ENCODE peak calls at places on chromosomes 16 and 17, in seven cellular contexts. T, Z, S, X, Y, N and E are unnamed samples.

GRCh38 chr16:9134739-9135138 is 43.3 kb downstream of the HAPSTR1 start:
- DNase-seq in Y (peak; percentile 79), N (no peak), Z (peak; percentile 29), T (peak; percentile 82), S (no peak), X (no peak), E (peak; percentile 63)

GRCh38 chr16:12087901-12088364 is 111.4 kb downstream of the SNX29 start:
- DNase-seq in N (no peak), T (peak; percentile 32), X (no peak), S (no peak), Y (no peak), Z (no peak), E (no peak)

GRCh38 chr16:59214455-59214854 is 480.3 kb upstream of the GOT2 start:
- DNase-seq in T (no peak), N (no peak), S (no peak), X (no peak), Y (no peak), Z (no peak), E (no peak)

GRCh38 chr16:87240211-87241134 is 76.7 kb downstream of the C16orf95 start:
- DNase-seq in Y (no peak), N (no peak), T (peak; percentile 41), S (no peak), Z (no peak), X (no peak), E (no peak)

GRCh38 chr16:53950677-53951076 is 246.7 kb downstream of the FTO start:
- DNase-seq in Y (no peak), T (no peak), S (no peak), Z (no peak), X (no peak), N (no peak), E (no peak)

GRCh38 chr17:46191332-46192210 is 1.7 kb downstream of the KANSL1 start:
- DNase-seq in Z (no peak), T (peak; percentile 71), X (no peak), N (no peak), S (peak; percentile 52), Y (peak; percentile 58), E (no peak)

GRCh38 chr16:580946-581498 is 8.8 kb upstream of the RAB40C start:
- DNase-seq in S (no peak), N (no peak), Y (no peak), T (no peak), Z (no peak), X (no peak), E (no peak)

GRCh38 chr17:33676444-33676843 is 383.3 kb upstream of the ASIC2 start:
- DNase-seq in T (no peak), Z (no peak), Y (no peak), N (no peak), S (no peak), X (no peak), E (no peak)

GRCh38 chr17:50057521-50057991 is 1.6 kb downstream of the ITGA3 start:
- DNase-seq in Y (no peak), T (no peak), X (no peak), Z (no peak), S (no peak), N (no peak), E (no peak)

GRCh38 chr17:19418312-19418992 is 7.4 kb downstream of the RNF112 start:
- DNase-seq in Z (no peak), S (no peak), X (no peak), T (no peak), Y (no peak), N (no peak), E (no peak)

GRCh38 chr16:27795992-27796614 is 246.2 kb downstream of the KATNIP start:
- DNase-seq in Y (peak; percentile 51), Z (peak; percentile 4), T (no peak), N (no peak), X (peak; percentile 21), S (peak; percentile 69), E (peak; percentile 57)

GRCh38 chr16:14523632-14524031 is 106.4 kb downstream of the PARN start:
- DNase-seq in S (no peak), Y (peak; percentile 87), Z (no peak), T (no peak), X (no peak), N (no peak), E (no peak)

GRCh38 chr16:85805442-85806045 is 6.0 kb downstream of the COX4I1 start:
- DNase-seq in N (no peak), S (peak; percentile 34), Y (no peak), Z (no peak), X (no peak), T (no peak), E (no peak)

GRCh38 chr16:71327720-71328119 is 30.8 kb upstream of the CALB2 start:
- DNase-seq in Z (no peak), Y (no peak), X (no peak), T (no peak), S (no peak), N (no peak), E (no peak)

GRCh38 chr17:2172447-2172938 is 117.6 kb downstream of the HIC1 start:
- DNase-seq in S (no peak), Y (no peak), X (no peak), T (no peak), N (no peak), Z (no peak), E (no peak)

GRCh38 chr17:47363171-47363570 is 39.4 kb downstream of the EFCAB13 start:
- DNase-seq in S (no peak), Z (no peak), N (no peak), T (no peak), X (no peak), Y (no peak), E (no peak)

GRCh38 chr16:46777804-46778203 is 29.7 kb upstream of the MYLK3 start:
- DNase-seq in T (no peak), Z (no peak), X (no peak), N (no peak), Y (no peak), S (no peak), E (no peak)

GRCh38 chr16:1003551-1004347 is 22.2 kb downstream of the SOX8 start:
- DNase-seq in T (no peak), X (no peak), Z (no peak), N (no peak), Y (no peak), S (no peak), E (no peak)

GRCh38 chr17:39000021-39000601 is 32.9 kb upstream of the FBXO47 start:
- DNase-seq in S (no peak), Z (no peak), N (no peak), Y (no peak), T (no peak), X (no peak), E (no peak)
- TF ChIP-seq YY1 in S (no peak), Z (no peak), N (no peak), Y (no peak), T (no peak), X (no peak), E (no peak)

DNA sequence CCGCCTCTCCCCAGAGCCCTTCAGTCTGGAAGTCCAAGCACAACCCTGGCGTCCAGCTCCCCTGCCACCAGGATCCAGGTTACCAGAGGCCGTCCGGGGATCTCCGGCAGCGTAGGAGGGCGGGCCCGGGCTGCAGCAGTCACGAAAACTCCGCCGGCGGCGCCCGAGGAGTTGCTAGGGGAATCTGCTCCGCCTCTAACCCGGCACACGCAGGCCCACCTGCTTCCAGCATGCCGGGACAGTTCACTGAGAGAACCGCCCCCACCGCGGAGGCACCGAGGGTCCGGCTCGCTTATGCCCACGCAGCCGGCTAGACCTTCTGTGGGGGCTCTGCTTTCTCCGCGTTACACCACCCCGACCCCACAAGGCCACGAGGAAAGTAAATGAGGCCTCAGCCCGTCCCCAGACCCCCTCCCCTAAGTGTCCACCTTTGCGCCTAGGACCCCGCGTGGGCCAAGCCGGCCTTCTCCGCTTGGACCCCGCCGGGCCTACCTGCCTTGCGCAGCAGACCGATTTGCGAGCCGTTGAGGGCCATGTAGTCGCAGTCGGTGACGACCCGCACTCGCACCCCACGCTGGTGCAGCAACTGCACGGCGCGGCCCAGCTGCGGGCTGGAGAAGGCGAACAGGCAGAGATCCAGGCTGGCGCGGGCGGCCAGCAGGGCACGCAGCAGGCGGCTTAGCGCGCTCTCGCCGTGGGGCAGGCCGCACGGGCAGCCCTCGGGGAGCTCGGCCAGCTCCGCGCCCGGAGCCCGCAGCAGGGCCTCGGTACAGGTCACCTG is 575 bp downstream of the PLD6 start:
- DNase-seq in S (peak; percentile 67), Y (peak; percentile 42), T (peak; percentile 80), N (peak; percentile 23), X (no peak), Z (peak; percentile 7), E (no peak)
- H3K4me1 ChIP-seq in S (peaks cover 10% of the 10 kb centered on the region), Y (peaks cover 38% of the 10 kb centered on the region), T (peaks cover 29% of the 10 kb centered on the region), N (peaks cover 9% of the 10 kb centered on the region), X (no peaks in the 10 kb centered on the region), Z (peaks cover 7% of the 10 kb centered on the region), E (no peaks in the 10 kb centered on the region)

GRCh38 chr17:81388091-81388611 is 7.1 kb upstream of the BAHCC1 start:
- DNase-seq in T (no peak), Y (no peak), S (no peak), X (no peak), N (no peak), Z (no peak), E (no peak)
- H3K4me3 ChIP-seq in T (no peak overlapping the region), Y (peak overlapping the region; percentile 68), S (no peak overlapping the region), X (no peak overlapping the region), N (no peak overlapping the region), Z (peak overlapping the region; percentile 63), E (no peak overlapping the region)

GRCh38 chr17:4939804-4940624 is at the start of the genes RNF167 and SLC25A11:
- DNase-seq in Z (peak; percentile 100), T (peak; percentile 98), S (peak; percentile 88), X (peak; percentile 95), Y (peak; percentile 100), N (peak; percentile 100), E (peak; percentile 95)

GRCh38 chr17:4937553-4937952 is 2.3 kb downstream of the SLC25A11 start:
- DNase-seq in N (no peak), S (no peak), Y (no peak), Z (no peak), X (no peak), T (no peak), E (no peak)

GRCh38 chr17:4939554-4939803 is 367 bp downstream of the SLC25A11 start:
- DNase-seq in N (no peak), T (no peak), X (no peak), S (no peak), Z (no peak), Y (no peak), E (no peak)

GRCh38 chr17:4938069-4938491 is 1.8 kb downstream of the SLC25A11 start:
- DNase-seq in Z (no peak), T (no peak), Y (no peak), X (no peak), N (no peak), S (no peak), E (no peak)

DNA sequence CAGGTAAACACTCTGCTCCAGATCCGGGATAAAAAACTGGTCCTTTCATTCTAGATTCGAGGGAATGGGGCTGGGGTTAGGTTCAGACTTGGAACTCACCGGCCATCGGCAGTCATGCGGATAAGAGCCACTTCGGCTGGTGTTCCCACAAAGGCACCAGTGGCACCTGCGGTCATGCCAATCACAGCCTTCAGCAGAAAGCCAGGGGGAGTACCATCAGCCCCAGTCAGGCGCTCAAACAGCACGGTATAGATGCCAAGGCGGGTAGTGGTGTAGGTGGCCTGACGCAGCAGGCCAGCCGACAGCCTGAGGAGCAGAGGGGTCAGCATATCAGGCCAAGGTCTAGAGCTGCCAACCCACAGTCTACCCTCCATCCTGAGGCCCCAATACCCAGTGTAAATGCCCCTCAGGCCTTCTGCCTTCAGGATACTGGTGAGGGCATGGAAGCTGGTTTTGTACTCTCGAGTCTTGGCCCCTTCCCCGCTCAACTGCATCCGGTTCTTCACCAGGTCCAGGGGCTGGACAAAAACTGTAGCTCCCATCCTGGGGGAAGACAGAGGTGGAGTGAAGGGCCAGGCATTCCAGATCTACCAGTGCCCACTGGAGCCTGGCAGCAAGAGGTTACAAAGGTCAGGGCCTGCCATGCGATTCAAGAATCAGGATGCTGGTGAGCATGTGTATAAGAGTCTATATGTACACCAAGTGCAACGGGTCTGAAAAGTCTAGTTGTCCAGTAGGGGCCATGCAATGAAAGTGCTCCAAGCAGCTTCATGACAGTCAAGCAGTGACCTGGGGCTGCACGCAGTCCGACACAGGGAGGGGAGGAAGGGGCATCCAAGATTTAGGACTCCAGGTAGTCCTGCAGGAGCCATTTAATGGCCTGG is 934 bp downstream of the SLC25A11 start:
- DNase-seq in S (no peak), Y (no peak), Z (no peak), N (no peak), T (no peak), X (no peak), E (no peak)
- TF ChIP-seq YY1 in S (no peak), Y (no peak), Z (no peak), N (no peak), T (no peak), X (no peak), E (no peak)